ENCODE peak calls at places on chromosomes 12 and 14, in nine cellular contexts. I, C, J, P, H, T, O, L and G are unnamed samples.

GRCh38 chr14:99524091-99524661 is 43.0 kb downstream of the CCNK start:
- DNase-seq in L (no peak), I (no peak), O (peak), H (no peak), C (no peak), J (peak), T (no peak), P (no peak), G (peak)

GRCh38 chr14:89690139-89690538 is 264.4 kb downstream of the EFCAB11 start:
- DNase-seq in J (no peak), I (no peak), P (no peak), H (no peak), C (no peak), O (no peak), T (no peak), L (no peak), G (no peak)

GRCh38 chr12:2654741-2655140 is 140.0 kb upstream of the FKBP4 start:
- DNase-seq in H (no peak), L (no peak), I (no peak), C (no peak), J (no peak), P (no peak), T (no peak), O (no peak), G (no peak)

GRCh38 chr14:37900582-37900981 is 305.2 kb downstream of the TTC6 start:
- DNase-seq in O (no peak), T (peak), L (peak), P (no peak), I (no peak), J (no peak), C (no peak), H (peak), G (no peak)

GRCh38 chr12:57621497-57622292 is 10.5 kb downstream of the ARHGEF25 start:
- DNase-seq in T (peak), H (peak), O (peak), J (no peak), P (peak), L (peak), I (peak), C (no peak), G (peak)

GRCh38 chr12:50390284-50390683 is 6.1 kb downstream of the FAM186A start:
- DNase-seq in C (peak), I (peak), L (peak), O (no peak), H (peak), J (no peak), P (no peak), T (peak), G (no peak)

GRCh38 chr12:2877959-2878732 is 1.1 kb downstream of the RHNO1 start:
- DNase-seq in O (no peak), H (peak), L (peak), T (peak), J (no peak), I (no peak), C (no peak), P (peak), G (no peak)

GRCh38 chr14:31858868-31859267 is 218.2 kb upstream of the ARHGAP5 start:
- DNase-seq in C (no peak), I (no peak), L (peak), T (peak), H (peak), P (no peak), J (no peak), O (no peak), G (no peak)

GRCh38 chr12:51388066-51388799 is 3.0 kb downstream of the GALNT6 start:
- DNase-seq in C (peak), L (peak), P (peak), H (peak), O (no peak), I (no peak), J (no peak), T (peak), G (no peak)

GRCh38 chr14:94867931-94868597 is 98.2 kb upstream of the GSC start:
- DNase-seq in C (no peak), I (no peak), O (no peak), L (peak), H (no peak), J (no peak), P (no peak), T (peak), G (no peak)

GRCh38 chr12:109102491-109102890 is 5.1 kb downstream of the UNG start:
- DNase-seq in J (no peak), P (no peak), C (no peak), O (no peak), H (no peak), T (no peak), I (no peak), L (no peak), G (no peak)

GRCh38 chr12:12054993-12055392 is 15.7 kb upstream of the BCL2L14 start:
- DNase-seq in O (no peak), C (no peak), J (no peak), T (no peak), P (no peak), I (no peak), L (no peak), H (no peak), G (no peak)

GRCh38 chr14:23861666-23862065 is 91.9 kb upstream of the DHRS4 start:
- DNase-seq in T (no peak), C (no peak), P (no peak), H (peak), J (no peak), I (no peak), L (peak), O (no peak), G (no peak)

GRCh38 chr12:72618764-72619163 is 346.6 kb downstream of the TRHDE start:
- DNase-seq in O (no peak), C (no peak), P (no peak), H (no peak), J (no peak), T (no peak), L (no peak), I (no peak), G (no peak)

GRCh38 chr12:130203151-130203550 is 40.9 kb downstream of the FZD10 start:
- DNase-seq in T (no peak), C (no peak), L (no peak), P (no peak), J (no peak), H (no peak), I (no peak), O (no peak), G (no peak)

GRCh38 chr12:46472893-46473633 is 100.5 kb upstream of the SLC38A2 start:
- DNase-seq in O (no peak), P (no peak), J (no peak), I (no peak), H (peak), C (no peak), T (peak), L (peak), G (no peak)

GRCh38 chr12:15688838-15689237 is 100.3 kb downstream of the EPS8 start:
- DNase-seq in H (no peak), O (no peak), T (no peak), C (no peak), J (no peak), I (no peak), L (no peak), P (no peak), G (no peak)

GRCh38 chr14:104353221-104353920 is 215.0 kb downstream of the KIF26A start:
- DNase-seq in T (no peak), H (no peak), L (no peak), P (no peak), J (no peak), O (no peak), C (no peak), I (no peak), G (no peak)

GRCh38 chr12:102543494-102543893 is 63.1 kb upstream of the IGF1 start:
- DNase-seq in T (peak), H (no peak), L (no peak), P (peak), I (no peak), J (no peak), O (no peak), C (no peak), G (no peak)

GRCh38 chr12:51548241-51548640 is 42.8 kb upstream of the SCN8A start:
- DNase-seq in P (no peak), L (no peak), T (no peak), J (no peak), C (no peak), O (no peak), H (no peak), I (no peak), G (no peak)

GRCh38 chr14:49593016-49593415 is 5.7 kb upstream of the LRR1 start:
- DNase-seq in L (no peak), H (peak), I (no peak), O (no peak), J (no peak), P (peak), T (peak), C (no peak), G (no peak)

GRCh38 chr12:75120202-75120774 is 89.4 kb downstream of the KCNC2 start:
- DNase-seq in C (no peak), J (no peak), I (no peak), H (no peak), L (peak), T (no peak), P (no peak), O (no peak), G (no peak)

GRCh38 chr14:31992051-31992450 is 85.1 kb upstream of the ARHGAP5 start:
- DNase-seq in L (peak), H (peak), O (no peak), T (peak), I (no peak), C (peak), P (no peak), J (no peak), G (no peak)

GRCh38 chr12:55842681-55843429 is at the start of gene MMP19:
- DNase-seq in I (peak), H (peak), L (peak), J (no peak), C (peak), O (no peak), P (no peak), T (peak), G (no peak)

GRCh38 chr12:120755269-120755668 is 29.6 kb downstream of the ACADS start:
- DNase-seq in O (no peak), T (no peak), I (no peak), C (no peak), L (no peak), J (no peak), P (peak), H (no peak), G (no peak)

GRCh38 chr14:75430526-75430925 is 2.7 kb downstream of the JDP2 start:
- DNase-seq in J (no peak), O (peak), C (no peak), P (no peak), L (no peak), T (peak), I (peak), H (peak), G (no peak)

GRCh38 chr12:130041983-130042812 is 120.1 kb upstream of the FZD10 start:
- DNase-seq in L (peak), T (no peak), H (no peak), C (no peak), P (no peak), I (no peak), O (peak), J (no peak), G (peak)

GRCh38 chr12:90628213-90628612 is 326.8 kb downstream of the CCER1 start:
- DNase-seq in H (no peak), O (no peak), T (no peak), I (no peak), P (no peak), J (no peak), L (no peak), C (no peak), G (no peak)
- TF ChIP-seq CTCF in H (no peak), O (no peak), T (no peak), I (no peak), P (no peak), J (no peak), L (no peak), C (no peak), G (no peak)

GRCh38 chr14:80202888-80203562 is 8.3 kb downstream of the DIO2 start:
- DNase-seq in P (peak), C (no peak), I (no peak), J (no peak), L (peak), O (no peak), H (peak), T (no peak), G (peak)
- TF ChIP-seq CTCF in P (peak), C (peak), I (peak), J (no peak), L (peak), O (no peak), H (peak), T (no peak), G (peak)

GRCh38 chr12:6570264-6570887 is 2.3 kb upstream of the NOP2 start:
- DNase-seq in O (no peak), P (peak), L (peak), T (peak), J (no peak), C (no peak), I (no peak), H (peak), G (peak)
- TF ChIP-seq CTCF in O (peak), P (peak), L (peak), T (peak), J (peak), C (peak), I (no peak), H (peak), G (peak)

DNA sequence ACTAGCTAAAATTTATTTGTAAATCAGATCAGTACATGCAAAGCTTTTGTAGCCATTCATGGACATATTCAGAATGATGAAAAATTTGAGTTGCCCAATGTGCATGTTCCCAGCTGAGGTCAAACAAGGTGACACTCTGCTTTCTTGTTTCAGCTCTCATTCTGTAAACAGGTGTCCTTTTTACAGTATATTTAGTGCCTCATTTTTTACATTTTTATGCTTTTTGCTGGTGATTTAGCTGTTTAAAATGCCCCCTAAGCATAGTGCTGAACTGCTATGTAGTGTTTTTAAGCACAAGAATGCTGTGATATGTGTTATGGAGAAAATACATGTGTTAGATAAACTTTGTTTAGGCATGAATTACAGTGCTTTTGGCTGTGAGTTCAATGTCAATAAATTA is 76.4 kb downstream of the MIA2 start:
- DNase-seq in O (no peak), H (no peak), I (no peak), T (no peak), P (no peak), C (no peak), L (no peak), J (no peak), G (no peak)
- TF ChIP-seq CTCF in O (no peak), H (no peak), I (no peak), T (no peak), P (no peak), C (no peak), L (no peak), J (no peak), G (no peak)

GRCh38 chr14:97299661-97300060 is 502.5 kb downstream of the VRK1 start:
- DNase-seq in I (no peak), J (no peak), C (no peak), P (peak), L (peak), H (no peak), O (no peak), T (no peak), G (no peak)
- TF ChIP-seq CTCF in I (no peak), J (no peak), C (no peak), P (peak), L (no peak), H (no peak), O (no peak), T (no peak), G (no peak)

DNA sequence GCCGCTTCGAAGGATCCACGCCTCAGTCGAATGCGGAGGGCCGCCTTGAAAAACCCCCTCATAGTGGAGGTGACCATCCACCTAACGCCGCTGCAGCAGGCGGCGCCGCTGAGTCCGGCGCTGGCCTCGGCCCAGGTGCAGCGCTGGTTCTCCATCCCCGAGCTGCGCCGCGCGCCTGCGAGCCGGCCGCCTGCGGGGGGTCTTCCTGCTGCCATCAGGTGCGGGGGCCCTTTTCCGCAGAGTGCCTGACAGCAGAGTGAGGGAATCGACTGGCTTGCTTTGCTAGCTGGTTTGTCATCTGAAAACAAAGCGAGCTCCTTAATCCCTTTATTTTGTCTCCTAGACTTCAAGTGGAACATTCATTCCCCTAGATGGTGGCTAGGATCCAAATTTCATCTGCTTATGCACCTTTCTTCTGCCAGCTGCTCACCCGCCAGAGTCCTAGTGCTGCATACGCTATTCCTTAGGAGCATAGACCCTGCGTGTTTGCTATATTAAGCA is 10.4 kb upstream of the DNAL1 start:
- DNase-seq in O (peak), P (peak), H (peak), T (peak), I (no peak), J (no peak), C (no peak), L (no peak), G (peak)
- TF ChIP-seq CTCF in O (peak), P (no peak), H (peak), T (no peak), I (peak), J (no peak), C (peak), L (no peak), G (no peak)

GRCh38 chr12:68067762-68068376 is 78.6 kb downstream of the IFNG-AS1 start:
- DNase-seq in H (peak), T (peak), C (no peak), J (no peak), L (peak), I (no peak), O (no peak), P (peak), G (no peak)
- TF ChIP-seq CTCF in H (peak), T (peak), C (peak), J (no peak), L (peak), I (no peak), O (peak), P (peak), G (no peak)